ENCODE peak calls at places on chromosomes 2 and 18, in five cellular contexts. Q is A549, A is K562, M is HepG2, F is GM12878. J is an unnamed sample.

GRCh38 chr2:35976611-35977010 is 379.0 kb upstream of the CRIM1 start:
- DNase-seq in Q (no peak), A (no peak), M (no peak), F (no peak), J (no peak)

GRCh38 chr2:238100049-238100820 is at the start of gene ESPNL:
- DNase-seq in Q (no peak), A (peak), M (no peak), F (no peak), J (no peak)

GRCh38 chr2:180075763-180076362 is 68.8 kb upstream of the CWC22 start:
- DNase-seq in Q (no peak), A (no peak), M (no peak), F (no peak), J (no peak)

GRCh38 chr2:218733615-218734021 is 23.0 kb downstream of the TTLL4 start:
- DNase-seq in Q (peak), A (no peak), M (peak), F (peak), J (no peak)

GRCh38 chr2:180291060-180291459 is 284.0 kb upstream of the CWC22 start:
- DNase-seq in Q (no peak), A (no peak), M (no peak), F (no peak), J (no peak)

GRCh38 chr2:78115291-78115690 is 593.1 kb upstream of the LRRTM4 start:
- DNase-seq in Q (no peak), A (no peak), M (no peak), F (no peak), J (no peak)

GRCh38 chr2:217900010-217900779 is 102.6 kb downstream of the TNS1 start:
- DNase-seq in Q (no peak), A (no peak), M (peak), F (no peak), J (peak)

GRCh38 chr2:88603146-88603545 is 24.1 kb downstream of the EIF2AK3 start:
- DNase-seq in Q (no peak), A (no peak), M (no peak), F (no peak), J (no peak)

GRCh38 chr2:164599954-164600589 is 21.2 kb downstream of the GRB14 start:
- DNase-seq in Q (peak), A (peak), M (peak), F (no peak), J (peak)

GRCh38 chr2:26175716-26176615 is 3.1 kb downstream of the GAREM2 start:
- DNase-seq in Q (no peak), A (no peak), M (no peak), F (no peak), J (no peak)

GRCh38 chr2:74617123-74617522 is 31.0 kb downstream of the M1AP start:
- DNase-seq in Q (no peak), A (no peak), M (no peak), F (no peak), J (no peak)

GRCh38 chr2:150023044-150023443 is 435.5 kb upstream of the MMADHC start:
- DNase-seq in Q (no peak), A (no peak), M (no peak), F (no peak), J (no peak)

GRCh38 chr18:76472811-76473210 is 22.2 kb downstream of the ZNF516 start:
- DNase-seq in Q (no peak), A (no peak), M (no peak), F (no peak), J (no peak)

GRCh38 chr2:11750917-11751316 is 4.5 kb downstream of the LPIN1 start:
- DNase-seq in Q (no peak), A (no peak), M (no peak), F (no peak), J (no peak)
- TF ChIP-seq JUNB in Q (no peak), A (no peak), M (no peak), F (no peak), J (no peak)

GRCh38 chr2:65488527-65488926 is 56.1 kb upstream of the SPRED2 start:
- DNase-seq in Q (no peak), A (no peak), M (no peak), F (no peak), J (no peak)

GRCh38 chr2:65491381-65491903 is 59.0 kb upstream of the SPRED2 start:
- DNase-seq in Q (no peak), A (no peak), M (no peak), F (no peak), J (no peak)

GRCh38 chr2:65490222-65490621 is 57.8 kb upstream of the SPRED2 start:
- DNase-seq in Q (no peak), A (no peak), M (no peak), F (no peak), J (no peak)

GRCh38 chr2:65487404-65487803 is 55.0 kb upstream of the SPRED2 start:
- DNase-seq in Q (no peak), A (no peak), M (no peak), F (no peak), J (no peak)

GRCh38 chr2:65489269-65489668 is 56.9 kb upstream of the SPRED2 start:
- DNase-seq in Q (no peak), A (no peak), M (no peak), F (no peak), J (no peak)
- TF ChIP-seq JUNB in Q (no peak), A (no peak), M (no peak), F (no peak), J (no peak)

GRCh38 chr2:105111365-105112150 is 73.7 kb downstream of the MRPS9 start:
- DNase-seq in Q (no peak), A (no peak), M (no peak), F (no peak), J (no peak)

GRCh38 chr2:105112345-105112744 is 74.5 kb downstream of the MRPS9 start:
- DNase-seq in Q (no peak), A (no peak), M (no peak), F (no peak), J (no peak)

GRCh38 chr2:105116348-105116747 is 78.5 kb downstream of the MRPS9 start:
- DNase-seq in Q (no peak), A (no peak), M (no peak), F (no peak), J (no peak)

GRCh38 chr2:105113616-105114275 is 75.9 kb downstream of the MRPS9 start:
- DNase-seq in Q (no peak), A (no peak), M (no peak), F (no peak), J (peak)

DNA sequence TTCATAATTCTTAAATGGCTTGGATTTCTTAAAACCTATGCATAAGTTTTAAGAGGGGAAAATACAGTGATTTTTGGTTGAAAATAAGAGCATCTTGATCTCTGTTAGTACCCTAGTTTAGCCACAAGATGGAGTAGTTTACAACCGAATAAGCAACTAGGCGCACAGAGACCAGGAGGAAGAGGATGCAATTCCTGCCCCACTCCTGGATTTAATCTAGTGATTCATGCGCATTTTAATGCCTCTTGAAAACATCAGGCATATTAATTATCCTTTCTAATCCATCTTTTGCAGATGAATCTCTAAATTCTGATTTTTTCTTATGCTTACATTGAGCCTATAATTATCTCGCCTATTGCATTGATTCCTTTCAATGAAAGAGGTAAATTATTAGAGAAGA is 76.7 kb downstream of the MRPS9 start:
- DNase-seq in Q (peak), A (peak), M (peak), F (no peak), J (peak)
- TF ChIP-seq JUNB in Q (no peak), A (no peak), M (no peak), F (no peak), J (no peak)

DNA sequence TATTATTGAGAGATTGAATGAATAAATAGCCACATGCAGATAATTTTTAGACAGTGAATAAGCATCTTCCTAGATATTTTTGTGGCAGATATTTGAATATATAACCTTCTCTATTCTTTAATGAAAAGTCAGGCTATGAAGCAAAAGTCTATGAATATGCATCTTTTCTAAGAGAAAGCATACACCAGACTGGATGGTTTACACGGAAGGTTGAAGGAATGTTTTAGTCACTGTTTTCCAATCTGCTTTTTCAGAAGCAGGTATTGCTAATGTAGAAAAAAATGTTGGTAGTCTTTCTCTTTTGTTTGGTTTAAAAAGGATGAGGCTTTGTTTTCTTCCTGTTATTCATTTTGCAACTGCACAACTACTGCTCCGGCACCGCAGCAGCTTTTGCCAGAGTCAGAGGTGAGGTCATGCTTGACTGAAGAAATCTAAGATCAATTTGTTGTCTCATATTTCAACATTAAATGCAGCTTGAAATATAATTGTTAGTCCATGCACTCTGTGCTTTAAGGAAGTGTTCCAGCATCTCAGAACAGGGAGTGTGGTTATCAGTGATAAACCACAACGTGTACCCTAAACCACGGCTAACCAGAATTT is 1540.8 kb upstream of the PIK3C3 start:
- DNase-seq in Q (no peak), A (no peak), M (no peak), F (no peak), J (no peak)
- TF ChIP-seq JUNB in Q (no peak), A (no peak), M (no peak), F (no peak), J (no peak)

DNA sequence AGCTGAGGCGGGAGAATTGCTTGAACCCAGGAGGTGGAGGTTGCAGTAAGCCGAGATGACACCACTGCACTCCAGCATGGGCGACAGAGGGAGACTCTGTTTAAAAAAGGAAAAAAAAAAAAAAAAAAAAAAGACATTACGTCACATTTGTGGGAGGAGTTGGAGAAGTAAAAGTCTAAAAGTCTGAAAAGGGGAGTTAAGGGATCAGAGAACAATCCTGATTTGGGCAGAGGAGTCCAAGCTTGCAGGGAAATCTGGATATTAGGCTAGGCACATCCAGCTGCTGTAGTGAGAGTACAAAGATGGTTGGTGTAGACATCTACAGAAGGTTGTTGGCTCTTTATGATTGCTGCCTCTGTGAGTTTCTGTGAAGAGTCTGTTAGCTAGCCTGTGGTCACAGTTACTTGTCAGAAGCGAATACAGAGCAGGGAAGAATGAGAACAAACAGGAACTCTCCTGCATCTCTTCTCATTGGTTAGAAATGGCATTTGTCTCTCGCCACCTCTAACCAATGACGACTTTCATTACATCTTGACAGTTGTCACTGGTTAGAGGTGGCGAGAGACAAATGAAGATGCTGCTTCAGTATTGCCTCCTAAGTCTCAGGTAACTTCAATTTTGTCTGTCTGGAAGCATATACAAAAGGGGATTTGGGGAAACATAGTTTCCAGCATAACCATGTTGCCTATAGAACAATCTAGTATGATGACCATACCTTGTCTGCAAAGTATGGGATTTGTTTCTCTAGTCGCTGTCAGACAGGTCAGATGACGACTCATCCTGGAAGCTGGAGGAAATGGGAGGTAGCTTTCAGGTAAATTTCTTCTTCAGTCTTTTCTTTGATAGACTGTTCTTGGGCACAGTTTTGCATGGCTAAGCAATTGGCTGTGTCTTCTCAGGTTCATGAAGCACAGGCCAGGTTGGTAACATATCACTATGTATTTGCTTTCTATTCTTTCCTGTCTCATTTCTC is 3.1 kb upstream of the OSBPL6 start:
- DNase-seq in Q (no peak), A (no peak), M (no peak), F (no peak), J (no peak)
- TF ChIP-seq JUNB in Q (no peak), A (no peak), M (no peak), F (no peak), J (no peak)

GRCh38 chr2:66815886-66816285 is 381.0 kb downstream of the MEIS1 start:
- DNase-seq in Q (no peak), A (no peak), M (no peak), F (no peak), J (no peak)
- TF ChIP-seq JUNB in Q (no peak), A (no peak), M (no peak), F (no peak), J (no peak)

GRCh38 chr2:148922776-148923175 is 47.7 kb downstream of the KIF5C start:
- DNase-seq in Q (no peak), A (no peak), M (no peak), F (no peak), J (no peak)

GRCh38 chr2:148914463-148914862 is 39.4 kb downstream of the KIF5C start:
- DNase-seq in Q (no peak), A (no peak), M (no peak), F (no peak), J (no peak)

GRCh38 chr2:148918554-148918953 is 43.5 kb downstream of the KIF5C start:
- DNase-seq in Q (no peak), A (no peak), M (no peak), F (no peak), J (no peak)

GRCh38 chr2:148917431-148917830 is 42.4 kb downstream of the KIF5C start:
- DNase-seq in Q (no peak), A (no peak), M (no peak), F (no peak), J (no peak)
- TF ChIP-seq JUNB in Q (no peak), A (no peak), M (no peak), F (peak), J (no peak)

DNA sequence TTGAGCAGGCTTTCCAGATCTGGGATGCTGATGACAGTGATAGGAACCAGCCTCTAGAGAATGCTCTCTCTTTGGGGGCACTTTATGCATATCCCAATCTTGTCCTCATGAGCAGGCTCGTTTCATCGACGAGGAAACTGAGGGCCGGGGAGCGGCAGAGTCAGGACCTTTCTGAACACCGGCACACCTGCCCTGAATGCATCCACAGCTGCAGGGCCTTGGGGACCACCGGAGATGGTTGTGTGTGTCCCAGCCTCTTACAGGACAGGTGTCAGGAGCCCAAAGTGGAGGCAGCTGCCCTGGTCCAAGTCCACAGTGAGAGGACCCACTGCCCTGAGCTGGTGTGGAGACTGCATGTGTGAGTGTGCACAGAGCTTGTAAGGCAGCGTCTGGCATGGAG is 47.6 kb upstream of the FAHD2A start:
- DNase-seq in Q (no peak), A (no peak), M (no peak), F (no peak), J (no peak)
- TF ChIP-seq JUNB in Q (no peak), A (no peak), M (no peak), F (no peak), J (no peak)